ENCODE peak calls at places on chromosome 6, in six cellular contexts. One of them, this sample, is unnamed.

GRCh38 chr6:33198159-33198852 is 2.2 kb downstream of the RXRB start:
- DNase-seq in tibial nerve: no peak
- DNase-seq in ovary: no peak
- DNase-seq in PC-3: no peak
- DNase-seq in OCI-LY7: no peak
- DNase-seq in psoas muscle: no peak
- DNase-seq in this sample: no peak

GRCh38 chr6:170128811-170129681 is 161.8 kb downstream of the DLL1 start:
- DNase-seq in tibial nerve: no peak
- DNase-seq in ovary: no peak
- DNase-seq in PC-3: no peak
- DNase-seq in OCI-LY7: no peak
- DNase-seq in psoas muscle: no peak
- DNase-seq in this sample: peak; percentile 32

GRCh38 chr6:147231589-147231988 is 27.4 kb downstream of the STXBP5 start:
- DNase-seq in tibial nerve: no peak
- DNase-seq in ovary: no peak
- DNase-seq in PC-3: no peak
- DNase-seq in OCI-LY7: no peak
- DNase-seq in psoas muscle: no peak
- DNase-seq in this sample: no peak

GRCh38 chr6:117992856-117993255 is 85.8 kb downstream of the SLC35F1 start:
- DNase-seq in tibial nerve: no peak
- DNase-seq in ovary: no peak
- DNase-seq in PC-3: no peak
- DNase-seq in OCI-LY7: no peak
- DNase-seq in psoas muscle: no peak
- DNase-seq in this sample: no peak

GRCh38 chr6:751765-752164 is 58.8 kb upstream of the EXOC2 start:
- DNase-seq in tibial nerve: no peak
- DNase-seq in ovary: no peak
- DNase-seq in PC-3: no peak
- DNase-seq in OCI-LY7: no peak
- DNase-seq in psoas muscle: no peak
- DNase-seq in this sample: no peak

GRCh38 chr6:104603108-104603745 is 256.5 kb downstream of the HACE1 start:
- DNase-seq in tibial nerve: no peak
- DNase-seq in ovary: no peak
- DNase-seq in PC-3: peak; percentile 39
- DNase-seq in OCI-LY7: no peak
- DNase-seq in psoas muscle: no peak
- DNase-seq in this sample: no peak

GRCh38 chr6:125759184-125759902 is 9.9 kb downstream of the HEY2 start:
- DNase-seq in tibial nerve: no peak
- DNase-seq in ovary: peak; percentile 32
- DNase-seq in PC-3: no peak
- DNase-seq in OCI-LY7: no peak
- DNase-seq in psoas muscle: no peak
- DNase-seq in this sample: no peak

GRCh38 chr6:2114100-2114499 is 131.3 kb downstream of the GMDS start:
- DNase-seq in tibial nerve: no peak
- DNase-seq in ovary: no peak
- DNase-seq in PC-3: no peak
- DNase-seq in OCI-LY7: no peak
- DNase-seq in psoas muscle: no peak
- DNase-seq in this sample: no peak

GRCh38 chr6:20302702-20303251 is 90.5 kb upstream of the MBOAT1 start:
- DNase-seq in tibial nerve: no peak
- DNase-seq in ovary: no peak
- DNase-seq in PC-3: peak; percentile 20
- DNase-seq in OCI-LY7: no peak
- DNase-seq in psoas muscle: no peak
- DNase-seq in this sample: no peak

GRCh38 chr6:91087864-91088263 is 501.0 kb upstream of the MAP3K7 start:
- DNase-seq in tibial nerve: no peak
- DNase-seq in ovary: no peak
- DNase-seq in PC-3: no peak
- DNase-seq in OCI-LY7: no peak
- DNase-seq in psoas muscle: no peak
- DNase-seq in this sample: no peak

GRCh38 chr6:147238164-147238563 is 33.9 kb downstream of the STXBP5 start:
- DNase-seq in tibial nerve: no peak
- DNase-seq in ovary: no peak
- DNase-seq in PC-3: no peak
- DNase-seq in OCI-LY7: no peak
- DNase-seq in psoas muscle: no peak
- DNase-seq in this sample: no peak

GRCh38 chr6:160428069-160428430 is 79.9 kb downstream of the SLC22A3 start:
- DNase-seq in tibial nerve: peak; percentile 71
- DNase-seq in ovary: peak; percentile 83
- DNase-seq in PC-3: no peak
- DNase-seq in OCI-LY7: no peak
- DNase-seq in psoas muscle: peak; percentile 34
- DNase-seq in this sample: no peak

GRCh38 chr6:147077251-147077650 is 127.0 kb upstream of the STXBP5 start:
- DNase-seq in tibial nerve: no peak
- DNase-seq in ovary: no peak
- DNase-seq in PC-3: no peak
- DNase-seq in OCI-LY7: no peak
- DNase-seq in psoas muscle: no peak
- DNase-seq in this sample: no peak

GRCh38 chr6:82196159-82196558 is 51.4 kb downstream of the IBTK start:
- DNase-seq in tibial nerve: no peak
- DNase-seq in ovary: no peak
- DNase-seq in PC-3: no peak
- DNase-seq in OCI-LY7: no peak
- DNase-seq in psoas muscle: no peak
- DNase-seq in this sample: no peak

GRCh38 chr6:116210750-116211425 is 43.0 kb downstream of the TSPYL4 start:
- DNase-seq in tibial nerve: no peak
- DNase-seq in ovary: no peak
- DNase-seq in PC-3: peak; percentile 46
- DNase-seq in OCI-LY7: no peak
- DNase-seq in psoas muscle: peak; percentile 49
- DNase-seq in this sample: no peak

GRCh38 chr6:163083141-163083540 is 331.4 kb upstream of the QKI start:
- DNase-seq in tibial nerve: no peak
- DNase-seq in ovary: no peak
- DNase-seq in PC-3: no peak
- DNase-seq in OCI-LY7: no peak
- DNase-seq in psoas muscle: no peak
- DNase-seq in this sample: no peak

GRCh38 chr6:133159269-133159795 is 81.8 kb upstream of the EYA4 start:
- DNase-seq in tibial nerve: no peak
- DNase-seq in ovary: no peak
- DNase-seq in PC-3: peak; percentile 43
- DNase-seq in OCI-LY7: no peak
- DNase-seq in psoas muscle: no peak
- DNase-seq in this sample: no peak

GRCh38 chr6:165834613-165835259 is 171.7 kb upstream of the PDE10A start:
- DNase-seq in tibial nerve: no peak
- DNase-seq in ovary: peak; percentile 54
- DNase-seq in PC-3: peak; percentile 49
- DNase-seq in OCI-LY7: no peak
- DNase-seq in psoas muscle: no peak
- DNase-seq in this sample: no peak

GRCh38 chr6:84411060-84411629 is 183.7 kb upstream of the CEP162 start:
- DNase-seq in tibial nerve: no peak
- DNase-seq in ovary: no peak
- DNase-seq in PC-3: peak; percentile 66
- DNase-seq in OCI-LY7: no peak
- DNase-seq in psoas muscle: no peak
- DNase-seq in this sample: no peak

GRCh38 chr6:12060780-12061619 is 48.9 kb downstream of the HIVEP1 start:
- DNase-seq in tibial nerve: peak; percentile 50
- DNase-seq in ovary: no peak
- DNase-seq in PC-3: no peak
- DNase-seq in OCI-LY7: peak; percentile 66
- DNase-seq in psoas muscle: peak; percentile 44
- DNase-seq in this sample: peak; percentile 74

GRCh38 chr6:144675231-144675861 is 390.2 kb downstream of the UTRN start:
- DNase-seq in tibial nerve: peak; percentile 21
- DNase-seq in ovary: no peak
- DNase-seq in PC-3: no peak
- DNase-seq in OCI-LY7: no peak
- DNase-seq in psoas muscle: peak; percentile 20
- DNase-seq in this sample: no peak

GRCh38 chr6:70668499-70668812 is 773 bp downstream of the SMAP1 start:
- DNase-seq in tibial nerve: no peak
- DNase-seq in ovary: no peak
- DNase-seq in PC-3: peak; percentile 10
- DNase-seq in OCI-LY7: no peak
- DNase-seq in psoas muscle: no peak
- DNase-seq in this sample: no peak

GRCh38 chr6:9126845-9127560 is 691.7 kb upstream of the SLC35B3 start:
- DNase-seq in tibial nerve: no peak
- DNase-seq in ovary: no peak
- DNase-seq in PC-3: peak; percentile 75
- DNase-seq in OCI-LY7: no peak
- DNase-seq in psoas muscle: no peak
- DNase-seq in this sample: no peak

GRCh38 chr6:64221776-64222175 is 586.2 kb downstream of the PHF3 start:
- DNase-seq in tibial nerve: no peak
- DNase-seq in ovary: no peak
- DNase-seq in PC-3: no peak
- DNase-seq in OCI-LY7: no peak
- DNase-seq in psoas muscle: no peak
- DNase-seq in this sample: no peak

GRCh38 chr6:30730611-30731435 is 10.7 kb downstream of the TUBB start:
- DNase-seq in tibial nerve: peak; percentile 41
- DNase-seq in ovary: peak; percentile 60
- DNase-seq in PC-3: peak; percentile 84
- DNase-seq in OCI-LY7: peak; percentile 89
- DNase-seq in psoas muscle: peak; percentile 49
- DNase-seq in this sample: no peak
- H3K27ac ChIP-seq in tibial nerve: peak overlapping the region; percentile 43
- H3K27ac ChIP-seq in ovary: no peak overlapping the region
- H3K27ac ChIP-seq in PC-3: peak overlapping the region; percentile 40
- H3K27ac ChIP-seq in OCI-LY7: no peak overlapping the region
- H3K27ac ChIP-seq in psoas muscle: no peak overlapping the region
- H3K27ac ChIP-seq in this sample: no peak overlapping the region

GRCh38 chr6:143531720-143532504 is 20.4 kb upstream of the FUCA2 start:
- DNase-seq in tibial nerve: no peak
- DNase-seq in ovary: no peak
- DNase-seq in PC-3: no peak
- DNase-seq in OCI-LY7: no peak
- DNase-seq in psoas muscle: no peak
- DNase-seq in this sample: no peak

GRCh38 chr6:143528164-143528811 is 16.8 kb upstream of the FUCA2 start:
- DNase-seq in tibial nerve: no peak
- DNase-seq in ovary: no peak
- DNase-seq in PC-3: no peak
- DNase-seq in OCI-LY7: no peak
- DNase-seq in psoas muscle: no peak
- DNase-seq in this sample: no peak

GRCh38 chr6:143527677-143528076 is 16.2 kb upstream of the FUCA2 start:
- DNase-seq in tibial nerve: no peak
- DNase-seq in ovary: no peak
- DNase-seq in PC-3: no peak
- DNase-seq in OCI-LY7: no peak
- DNase-seq in psoas muscle: no peak
- DNase-seq in this sample: no peak

DNA sequence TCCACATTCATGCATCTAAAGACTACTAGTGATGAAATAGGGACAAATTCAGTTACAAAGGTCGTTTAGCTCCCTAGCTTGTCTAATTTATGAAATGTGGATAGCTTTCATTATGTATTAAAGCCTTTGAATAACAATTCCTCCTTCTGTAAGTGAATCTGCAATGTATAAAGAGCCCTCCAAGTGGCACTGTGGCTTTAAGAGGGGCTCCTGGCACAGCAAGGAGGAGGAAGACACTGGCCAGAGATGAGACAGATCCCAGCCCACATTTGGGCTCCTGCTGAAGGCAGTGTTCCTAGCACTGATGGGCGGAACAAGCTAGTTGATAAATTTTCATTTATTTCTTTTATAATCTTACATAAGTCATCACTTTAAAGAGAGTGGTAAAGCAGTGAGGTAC is 17.6 kb upstream of the FUCA2 start:
- DNase-seq in tibial nerve: no peak
- DNase-seq in ovary: no peak
- DNase-seq in PC-3: peak; percentile 7
- DNase-seq in OCI-LY7: no peak
- DNase-seq in psoas muscle: no peak
- DNase-seq in this sample: no peak
- TF ChIP-seq CTCF in tibial nerve: no peak
- TF ChIP-seq CTCF in ovary: no peak
- TF ChIP-seq CTCF in PC-3: peak; percentile 17
- TF ChIP-seq CTCF in OCI-LY7: peak; percentile 35
- TF ChIP-seq CTCF in psoas muscle: no peak
- TF ChIP-seq CTCF in this sample: no peak

DNA sequence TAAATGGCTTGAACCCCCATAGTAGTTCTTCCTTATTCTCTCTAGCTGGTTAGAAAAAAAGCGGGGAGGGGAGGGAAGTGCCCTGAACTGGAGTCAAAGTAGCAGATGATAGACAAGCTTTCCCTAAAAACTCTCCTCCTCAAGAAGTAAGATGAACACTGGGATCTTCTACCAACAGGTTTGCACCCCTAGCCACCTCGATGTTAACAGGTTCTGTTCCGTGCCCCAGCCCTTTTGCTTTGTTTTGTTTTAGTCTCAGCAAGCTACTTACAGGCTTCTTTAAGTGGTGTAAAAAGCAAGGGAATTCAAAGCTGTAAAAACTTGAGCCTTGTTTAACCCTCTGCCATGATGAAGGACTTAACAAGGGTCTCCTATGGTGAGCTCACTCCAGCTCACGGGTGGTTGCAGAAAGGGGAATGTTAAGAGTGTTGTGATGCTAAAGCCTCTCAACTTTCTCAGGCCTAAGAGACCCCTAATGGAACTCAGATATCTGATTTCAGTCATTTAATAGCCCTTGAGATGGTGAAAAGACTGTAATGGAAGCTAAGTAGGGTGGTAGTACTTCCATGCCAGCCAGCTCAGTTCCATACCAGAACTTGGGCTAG is 106.0 kb downstream of the FOXO3 start:
- DNase-seq in tibial nerve: no peak
- DNase-seq in ovary: no peak
- DNase-seq in PC-3: no peak
- DNase-seq in OCI-LY7: no peak
- DNase-seq in psoas muscle: no peak
- DNase-seq in this sample: no peak
- H3K27ac ChIP-seq in tibial nerve: no peak overlapping the region
- H3K27ac ChIP-seq in ovary: no peak overlapping the region
- H3K27ac ChIP-seq in PC-3: no peak overlapping the region
- H3K27ac ChIP-seq in OCI-LY7: no peak overlapping the region
- H3K27ac ChIP-seq in psoas muscle: peak overlapping the region; percentile 63
- H3K27ac ChIP-seq in this sample: no peak overlapping the region

DNA sequence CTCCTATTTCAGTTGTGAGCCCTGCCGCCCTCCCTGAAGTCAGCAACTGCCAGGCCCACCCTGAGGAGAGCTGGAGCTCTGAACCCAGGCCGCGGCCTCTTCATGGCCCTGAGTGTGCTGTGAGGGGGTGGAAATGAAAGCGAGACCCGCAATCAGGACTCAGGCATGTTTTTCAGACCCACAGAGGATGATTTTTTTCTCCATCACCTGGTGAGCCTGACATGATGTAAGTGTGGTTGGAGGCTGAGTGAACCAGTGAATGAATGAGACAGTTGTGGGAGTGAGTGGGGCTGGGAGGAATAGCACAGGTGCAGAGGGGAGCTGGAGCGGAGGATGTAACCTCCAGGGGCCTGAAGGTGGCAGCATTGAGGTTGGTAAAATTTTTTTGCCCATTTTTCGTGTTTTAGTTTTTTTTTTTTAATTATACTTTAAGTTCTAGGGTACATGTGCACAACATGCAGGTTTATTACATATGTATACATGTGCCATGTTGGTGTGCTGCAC is 18.3 kb downstream of the RAET1L start:
- DNase-seq in tibial nerve: no peak
- DNase-seq in ovary: no peak
- DNase-seq in PC-3: peak; percentile 43
- DNase-seq in OCI-LY7: peak; percentile 62
- DNase-seq in psoas muscle: no peak
- DNase-seq in this sample: no peak
- TF ChIP-seq CTCF in tibial nerve: peak; percentile 8
- TF ChIP-seq CTCF in ovary: no peak
- TF ChIP-seq CTCF in PC-3: peak; percentile 37
- TF ChIP-seq CTCF in OCI-LY7: peak; percentile 76
- TF ChIP-seq CTCF in psoas muscle: peak; percentile 32
- TF ChIP-seq CTCF in this sample: peak; percentile 39